ENCODE peak calls at places on chromosomes 2 and 18, in five cellular contexts. One of them, this sample, is unnamed.

GRCh38 chr2:160278889-160279196 is 78.8 kb upstream of the ITGB6 start:
- DNase-seq in endodermal cell: no peak
- DNase-seq in endothelial cell of umbilical vein: peak
- DNase-seq in SK-N-MC: no peak
- DNase-seq in mesendoderm: peak
- DNase-seq in this sample: no peak

GRCh38 chr2:227447606-227448005 is 24.4 kb upstream of the AGFG1 start:
- DNase-seq in endodermal cell: no peak
- DNase-seq in SK-N-MC: no peak
- DNase-seq in endothelial cell of umbilical vein: no peak
- DNase-seq in mesendoderm: no peak
- DNase-seq in this sample: no peak

GRCh38 chr2:21175895-21176646 is 52.3 kb downstream of the TDRD15 start:
- DNase-seq in endodermal cell: no peak
- DNase-seq in endothelial cell of umbilical vein: peak
- DNase-seq in SK-N-MC: no peak
- DNase-seq in mesendoderm: peak
- DNase-seq in this sample: peak

GRCh38 chr2:84880645-84881521 is at the start of gene TRABD2A:
- DNase-seq in endothelial cell of umbilical vein: no peak
- DNase-seq in mesendoderm: peak
- DNase-seq in SK-N-MC: no peak
- DNase-seq in endodermal cell: peak
- DNase-seq in this sample: no peak

GRCh38 chr2:73830871-73831401 is 2.2 kb downstream of the STAMBP start:
- DNase-seq in endothelial cell of umbilical vein: peak
- DNase-seq in mesendoderm: no peak
- DNase-seq in SK-N-MC: no peak
- DNase-seq in endodermal cell: no peak
- DNase-seq in this sample: no peak

GRCh38 chr2:9739508-9739907 is 103.8 kb upstream of the TAF1B start:
- DNase-seq in endodermal cell: no peak
- DNase-seq in SK-N-MC: no peak
- DNase-seq in mesendoderm: no peak
- DNase-seq in endothelial cell of umbilical vein: no peak
- DNase-seq in this sample: no peak

GRCh38 chr2:63544017-63544627 is 44.2 kb downstream of the WDPCP start:
- DNase-seq in endothelial cell of umbilical vein: peak
- DNase-seq in SK-N-MC: no peak
- DNase-seq in mesendoderm: no peak
- DNase-seq in endodermal cell: no peak
- DNase-seq in this sample: peak

GRCh38 chr18:68431111-68431921 is 283.6 kb downstream of the TMX3 start:
- DNase-seq in SK-N-MC: no peak
- DNase-seq in endodermal cell: peak
- DNase-seq in mesendoderm: peak
- DNase-seq in endothelial cell of umbilical vein: no peak
- DNase-seq in this sample: no peak

GRCh38 chr2:182078988-182079602 is 93.4 kb downstream of the PPP1R1C start:
- DNase-seq in endodermal cell: no peak
- DNase-seq in endothelial cell of umbilical vein: no peak
- DNase-seq in SK-N-MC: no peak
- DNase-seq in mesendoderm: no peak
- DNase-seq in this sample: no peak

GRCh38 chr2:135299656-135300244 is 231.3 kb downstream of the ZRANB3 start:
- DNase-seq in SK-N-MC: no peak
- DNase-seq in endothelial cell of umbilical vein: peak
- DNase-seq in mesendoderm: no peak
- DNase-seq in endodermal cell: no peak
- DNase-seq in this sample: no peak

GRCh38 chr2:191366199-191366598 is 121.0 kb downstream of the MYO1B start:
- DNase-seq in mesendoderm: no peak
- DNase-seq in endodermal cell: no peak
- DNase-seq in endothelial cell of umbilical vein: no peak
- DNase-seq in SK-N-MC: no peak
- DNase-seq in this sample: no peak

GRCh38 chr2:190327995-190328394 is 8.4 kb upstream of the HIBCH start:
- DNase-seq in mesendoderm: no peak
- DNase-seq in endothelial cell of umbilical vein: no peak
- DNase-seq in endodermal cell: no peak
- DNase-seq in SK-N-MC: no peak
- DNase-seq in this sample: no peak

GRCh38 chr2:240595381-240596079 is 9.0 kb downstream of the CAPN10 start:
- DNase-seq in mesendoderm: peak
- DNase-seq in SK-N-MC: no peak
- DNase-seq in endothelial cell of umbilical vein: no peak
- DNase-seq in endodermal cell: peak
- DNase-seq in this sample: peak

GRCh38 chr2:150143087-150143536 is 344.4 kb downstream of the RND3 start:
- DNase-seq in endodermal cell: no peak
- DNase-seq in mesendoderm: no peak
- DNase-seq in SK-N-MC: no peak
- DNase-seq in endothelial cell of umbilical vein: peak
- DNase-seq in this sample: no peak

GRCh38 chr2:26002617-26003310 is 20.5 kb upstream of the KIF3C start:
- DNase-seq in SK-N-MC: no peak
- DNase-seq in endodermal cell: no peak
- DNase-seq in mesendoderm: no peak
- DNase-seq in endothelial cell of umbilical vein: no peak
- DNase-seq in this sample: no peak

GRCh38 chr2:156294945-156295580 is 37.5 kb downstream of the NR4A2 start:
- DNase-seq in SK-N-MC: no peak
- DNase-seq in mesendoderm: no peak
- DNase-seq in endodermal cell: no peak
- DNase-seq in endothelial cell of umbilical vein: no peak
- DNase-seq in this sample: no peak

GRCh38 chr2:29304399-29304798 is 189.2 kb downstream of the CLIP4 start:
- DNase-seq in endothelial cell of umbilical vein: no peak
- DNase-seq in SK-N-MC: no peak
- DNase-seq in endodermal cell: no peak
- DNase-seq in mesendoderm: no peak
- DNase-seq in this sample: no peak

GRCh38 chr18:13725566-13726227 is 661 bp downstream of the FAM210A start:
- DNase-seq in endodermal cell: no peak
- DNase-seq in endothelial cell of umbilical vein: peak
- DNase-seq in mesendoderm: no peak
- DNase-seq in SK-N-MC: no peak
- DNase-seq in this sample: peak

GRCh38 chr2:85584857-85585780 is 888 bp downstream of the VAMP5 start:
- DNase-seq in endothelial cell of umbilical vein: peak
- DNase-seq in endodermal cell: no peak
- DNase-seq in SK-N-MC: no peak
- DNase-seq in mesendoderm: peak
- DNase-seq in this sample: no peak

GRCh38 chr2:27408601-27409320 is 630 bp downstream of the PPM1G start:
- DNase-seq in endodermal cell: no peak
- DNase-seq in SK-N-MC: no peak
- DNase-seq in endothelial cell of umbilical vein: peak
- DNase-seq in mesendoderm: peak
- DNase-seq in this sample: peak

GRCh38 chr2:207676827-207677354 is 34.5 kb upstream of the CCNYL1 start:
- DNase-seq in mesendoderm: peak
- DNase-seq in endodermal cell: no peak
- DNase-seq in SK-N-MC: no peak
- DNase-seq in endothelial cell of umbilical vein: peak
- DNase-seq in this sample: no peak

GRCh38 chr2:35355056-35355455 is 1000.5 kb upstream of the CRIM1 start:
- DNase-seq in endothelial cell of umbilical vein: no peak
- DNase-seq in mesendoderm: no peak
- DNase-seq in SK-N-MC: no peak
- DNase-seq in endodermal cell: no peak
- DNase-seq in this sample: no peak

GRCh38 chr2:159968282-159968900 is 94.0 kb downstream of the PLA2R1 start:
- DNase-seq in SK-N-MC: no peak
- DNase-seq in endothelial cell of umbilical vein: peak
- DNase-seq in endodermal cell: peak
- DNase-seq in mesendoderm: peak
- DNase-seq in this sample: peak

GRCh38 chr2:58063641-58064040 is 17.0 kb downstream of the VRK2 start:
- DNase-seq in mesendoderm: no peak
- DNase-seq in endothelial cell of umbilical vein: peak
- DNase-seq in endodermal cell: no peak
- DNase-seq in SK-N-MC: no peak
- DNase-seq in this sample: no peak

GRCh38 chr2:86383844-86384243 is 46.4 kb upstream of the REEP1 start:
- DNase-seq in mesendoderm: no peak
- DNase-seq in endothelial cell of umbilical vein: peak
- DNase-seq in SK-N-MC: no peak
- DNase-seq in endodermal cell: no peak
- DNase-seq in this sample: no peak

GRCh38 chr2:98882971-98883779 is 52.9 kb downstream of the CRACDL start:
- DNase-seq in endodermal cell: no peak
- DNase-seq in endothelial cell of umbilical vein: no peak
- DNase-seq in mesendoderm: no peak
- DNase-seq in SK-N-MC: no peak
- DNase-seq in this sample: no peak

GRCh38 chr2:127641846-127642510 is 4.0 kb upstream of the GPR17 start:
- DNase-seq in endodermal cell: no peak
- DNase-seq in mesendoderm: no peak
- DNase-seq in endothelial cell of umbilical vein: no peak
- DNase-seq in SK-N-MC: no peak
- DNase-seq in this sample: peak

GRCh38 chr2:25168256-25169072 is at the start of gene POMC:
- DNase-seq in endothelial cell of umbilical vein: peak
- DNase-seq in mesendoderm: peak
- DNase-seq in endodermal cell: peak
- DNase-seq in SK-N-MC: no peak
- DNase-seq in this sample: no peak

GRCh38 chr2:239566995-239567580 is 166.3 kb upstream of the HDAC4 start:
- DNase-seq in mesendoderm: peak
- DNase-seq in endodermal cell: no peak
- DNase-seq in SK-N-MC: no peak
- DNase-seq in endothelial cell of umbilical vein: no peak
- DNase-seq in this sample: no peak

GRCh38 chr2:97714950-97715652 is 1.7 kb downstream of the ZAP70 start:
- DNase-seq in mesendoderm: no peak
- DNase-seq in SK-N-MC: no peak
- DNase-seq in endothelial cell of umbilical vein: no peak
- DNase-seq in endodermal cell: peak
- DNase-seq in this sample: no peak

GRCh38 chr2:24009680-24010476 is at the start of gene MFSD2B:
- DNase-seq in endodermal cell: peak
- DNase-seq in mesendoderm: no peak
- DNase-seq in endothelial cell of umbilical vein: no peak
- DNase-seq in SK-N-MC: no peak
- DNase-seq in this sample: no peak

GRCh38 chr2:24011278-24012104 is 1.6 kb downstream of the MFSD2B start:
- DNase-seq in endodermal cell: no peak
- DNase-seq in endothelial cell of umbilical vein: no peak
- DNase-seq in SK-N-MC: no peak
- DNase-seq in mesendoderm: no peak
- DNase-seq in this sample: no peak

GRCh38 chr2:24009367-24009679 is 562 bp upstream of the MFSD2B start:
- DNase-seq in endodermal cell: no peak
- DNase-seq in mesendoderm: no peak
- DNase-seq in SK-N-MC: no peak
- DNase-seq in endothelial cell of umbilical vein: no peak
- DNase-seq in this sample: no peak

GRCh38 chr2:24008672-24009366 is 1.1 kb upstream of the MFSD2B start:
- DNase-seq in endothelial cell of umbilical vein: no peak
- DNase-seq in endodermal cell: no peak
- DNase-seq in SK-N-MC: no peak
- DNase-seq in mesendoderm: no peak
- DNase-seq in this sample: no peak

GRCh38 chr2:24010477-24011277 is 792 bp downstream of the MFSD2B start:
- DNase-seq in mesendoderm: no peak
- DNase-seq in SK-N-MC: no peak
- DNase-seq in endodermal cell: peak
- DNase-seq in endothelial cell of umbilical vein: no peak
- DNase-seq in this sample: no peak
- H3K9ac ChIP-seq in mesendoderm: peak
- H3K9ac ChIP-seq in SK-N-MC: no peak
- H3K9ac ChIP-seq in endodermal cell: peak
- H3K9ac ChIP-seq in endothelial cell of umbilical vein: peak
- H3K9ac ChIP-seq in this sample: no peak

DNA sequence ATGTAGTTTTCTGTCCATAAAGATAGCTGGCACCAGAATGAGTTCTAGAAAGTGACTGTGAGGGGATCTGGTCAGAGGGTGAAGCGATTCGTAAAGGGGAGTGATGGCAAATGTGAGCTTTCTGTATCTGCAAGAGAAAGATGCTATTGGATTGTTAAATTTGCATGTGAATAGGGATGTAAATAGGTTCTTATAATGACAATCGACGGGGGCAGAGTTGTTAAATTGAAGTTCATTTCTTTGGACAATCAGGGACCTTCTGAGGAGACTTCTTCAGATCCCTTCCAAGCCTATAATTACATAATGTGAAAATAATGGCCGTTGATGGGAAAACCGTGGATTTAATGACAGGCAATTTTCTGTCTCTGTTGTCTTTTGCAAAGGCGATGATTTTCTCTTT is 52.2 kb upstream of the TMEM18 start:
- DNase-seq in mesendoderm: no peak
- DNase-seq in endothelial cell of umbilical vein: no peak
- DNase-seq in SK-N-MC: no peak
- DNase-seq in endodermal cell: no peak
- DNase-seq in this sample: no peak
- H3K9ac ChIP-seq in mesendoderm: no peak
- H3K9ac ChIP-seq in endothelial cell of umbilical vein: no peak
- H3K9ac ChIP-seq in SK-N-MC: no peak
- H3K9ac ChIP-seq in endodermal cell: no peak
- H3K9ac ChIP-seq in this sample: no peak

DNA sequence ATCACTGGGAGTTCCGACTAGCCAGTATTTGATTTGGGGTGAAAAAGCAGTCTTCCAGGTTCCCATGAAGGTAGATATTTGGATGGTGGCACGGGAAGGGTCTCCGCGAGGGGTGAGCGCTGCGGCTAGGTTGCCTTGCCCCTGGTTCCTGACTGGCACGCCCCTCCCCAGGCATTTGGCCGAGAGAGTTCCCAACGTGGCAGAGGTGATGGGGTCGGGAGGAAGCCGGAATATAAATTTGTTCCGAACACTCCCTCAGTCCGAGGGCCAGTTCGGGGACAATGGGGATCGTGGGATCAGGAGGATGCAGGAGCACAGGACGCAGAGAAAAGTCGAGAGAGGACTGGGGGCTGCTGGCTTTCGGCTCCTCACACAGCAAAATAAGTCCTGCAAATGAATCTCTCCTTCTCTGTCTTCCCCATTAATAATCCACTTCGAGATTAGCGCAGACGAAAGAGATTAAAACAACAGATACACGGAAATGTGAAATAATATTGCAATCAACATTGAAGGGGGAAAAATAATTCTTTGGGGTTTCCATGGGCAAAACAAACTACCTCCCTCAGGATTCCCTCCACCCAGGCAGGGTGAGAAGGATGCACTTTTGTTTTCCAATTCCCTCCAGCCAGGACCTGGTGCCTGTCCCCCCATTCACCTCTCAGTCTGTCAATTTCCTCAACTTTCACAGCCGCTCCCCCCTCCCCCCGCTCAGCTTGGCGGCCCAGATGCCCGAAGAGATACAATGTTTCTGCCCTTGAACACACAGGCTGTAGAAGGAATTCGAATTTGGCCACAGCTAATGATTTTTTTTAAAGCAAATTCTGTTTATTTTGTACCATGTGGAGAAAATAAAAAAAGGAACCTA is 3.1 kb upstream of the ZEB2 start:
- DNase-seq in mesendoderm: peak
- DNase-seq in SK-N-MC: no peak
- DNase-seq in endothelial cell of umbilical vein: peak
- DNase-seq in endodermal cell: peak
- DNase-seq in this sample: peak
- H3K9ac ChIP-seq in mesendoderm: peak
- H3K9ac ChIP-seq in SK-N-MC: peak
- H3K9ac ChIP-seq in endothelial cell of umbilical vein: peak
- H3K9ac ChIP-seq in endodermal cell: no peak
- H3K9ac ChIP-seq in this sample: peak

GRCh38 chr2:65374555-65374954 is 57.8 kb downstream of the SPRED2 start:
- DNase-seq in SK-N-MC: no peak
- DNase-seq in endothelial cell of umbilical vein: no peak
- DNase-seq in endodermal cell: no peak
- DNase-seq in mesendoderm: no peak
- DNase-seq in this sample: no peak
- H3K9ac ChIP-seq in SK-N-MC: no peak
- H3K9ac ChIP-seq in endothelial cell of umbilical vein: no peak
- H3K9ac ChIP-seq in endodermal cell: no peak
- H3K9ac ChIP-seq in mesendoderm: no peak
- H3K9ac ChIP-seq in this sample: no peak